ENCODE peak calls at places on chromosomes 7 and 10, in nine cellular contexts. S is hepatic stellate cell; X is activated naive CD4-positive, alpha-beta T cell treated with anti-CD3 and anti-CD28 coated beads, Interleukin-2, amount 50 U/mL, for 16 hours; N is HEK293T; G is posterior cingulate gyrus; Z is ureter; T is GM13976; I is activated CD4-positive, alpha-beta T cell treated with anti-CD3 and anti-CD28 coated beads, Interleukin-2, amount 10 ng/mL, durations not matched to agents 7 days and 5 days; Y is DMS 273 treated with DMSO at 0.1 percent for 48 hours. U is an unnamed sample.

GRCh38 chr10:126628746-126629145 is 41.7 kb downstream of the C10orf90 start:
- DNase-seq in S (no peak), X (no peak), N (no peak), G (no peak), Z (no peak), T (no peak), I (no peak), Y (no peak), U (no peak)

GRCh38 chr7:120538335-120538734 is 265.4 kb downstream of the KCND2 start:
- DNase-seq in S (no peak), X (no peak), N (no peak), G (no peak), Z (no peak), T (no peak), I (no peak), Y (no peak), U (no peak)

GRCh38 chr10:89706011-89706410 is 4.6 kb downstream of the KIF20B start:
- DNase-seq in S (no peak), X (no peak), N (no peak), G (no peak), Z (no peak), T (no peak), I (no peak), Y (no peak), U (no peak)

GRCh38 chr7:19561121-19561805 is 147.6 kb downstream of the POLR1F start:
- DNase-seq in S (no peak), X (no peak), N (no peak), G (no peak), Z (no peak), T (no peak), I (no peak), Y (no peak), U (no peak)

GRCh38 chr10:5533098-5533731 is 8.5 kb downstream of the CALML3 start:
- DNase-seq in S (no peak), X (no peak), N (no peak), G (no peak), Z (no peak), T (no peak), I (no peak), Y (no peak), U (no peak)

GRCh38 chr7:74483402-74484336 is 30.0 kb downstream of the GTF2IRD1 start:
- DNase-seq in S (no peak), X (no peak), N (no peak), G (no peak), Z (no peak), T (no peak), I (no peak), Y (no peak), U (no peak)

GRCh38 chr10:101695404-101695732 is 398 bp upstream of the FBXW4 start:
- DNase-seq in S (no peak), X (no peak), N (no peak), G (no peak), Z (no peak), T (no peak), I (peak; percentile 19), Y (no peak), U (no peak)

GRCh38 chr10:119466076-119466475 is 76.4 kb downstream of the RGS10 start:
- DNase-seq in S (no peak), X (no peak), N (no peak), G (no peak), Z (no peak), T (no peak), I (no peak), Y (no peak), U (no peak)

GRCh38 chr10:21385996-21386620 is 139.4 kb downstream of the SKIDA1 start:
- DNase-seq in S (no peak), X (no peak), N (no peak), G (no peak), Z (no peak), T (no peak), I (no peak), Y (no peak), U (no peak)

GRCh38 chr7:341841-342638 is 52.1 kb downstream of the FOXL3 start:
- DNase-seq in S (no peak), X (no peak), N (no peak), G (peak; percentile 79), Z (no peak), T (no peak), I (no peak), Y (no peak), U (no peak)

GRCh38 chr10:34996843-34997242 is 93.3 kb downstream of the CUL2 start:
- DNase-seq in S (no peak), X (no peak), N (no peak), G (no peak), Z (no peak), T (no peak), I (no peak), Y (no peak), U (no peak)

GRCh38 chr10:86888585-86889381 is 68.6 kb downstream of the MMRN2 start:
- DNase-seq in S (peak; percentile 67), X (no peak), N (no peak), G (no peak), Z (no peak), T (peak; percentile 80), I (no peak), Y (no peak), U (no peak)

GRCh38 chr10:49107890-49108274 is 7.4 kb downstream of the VSTM4 start:
- DNase-seq in S (no peak), X (no peak), N (no peak), G (no peak), Z (no peak), T (no peak), I (no peak), Y (no peak), U (no peak)

GRCh38 chr7:130231792-130232191 is 24.1 kb downstream of the SSMEM1 start:
- DNase-seq in S (no peak), X (no peak), N (no peak), G (no peak), Z (no peak), T (no peak), I (no peak), Y (no peak), U (no peak)

GRCh38 chr10:3763035-3763456 is 22.0 kb downstream of the KLF6 start:
- DNase-seq in S (no peak), X (no peak), N (no peak), G (no peak), Z (peak; percentile 42), T (no peak), I (no peak), Y (no peak), U (no peak)

GRCh38 chr10:44310762-44311562 is 73.9 kb downstream of the CXCL12 start:
- DNase-seq in S (peak; percentile 74), X (peak; percentile 56), N (peak; percentile 82), G (peak; percentile 73), Z (peak; percentile 88), T (peak; percentile 88), I (peak; percentile 59), Y (peak; percentile 25), U (peak; percentile 25)

GRCh38 chr7:2845193-2845592 is 1.1 kb upstream of the GNA12 start:
- DNase-seq in S (no peak), X (no peak), N (no peak), G (no peak), Z (no peak), T (no peak), I (no peak), Y (no peak), U (no peak)

GRCh38 chr10:73209705-73210104 is 37.4 kb downstream of the DNAJC9 start:
- DNase-seq in S (peak; percentile 17), X (no peak), N (no peak), G (no peak), Z (no peak), T (no peak), I (no peak), Y (no peak), U (no peak)

GRCh38 chr7:152351168-152351567 is 84.6 kb downstream of the KMT2C start:
- DNase-seq in S (no peak), X (no peak), N (no peak), G (no peak), Z (no peak), T (no peak), I (no peak), Y (no peak), U (no peak)

GRCh38 chr7:27110977-27111752 is 8.7 kb upstream of the HOXA2 start:
- DNase-seq in S (no peak), X (no peak), N (no peak), G (no peak), Z (no peak), T (no peak), I (no peak), Y (no peak), U (no peak)

GRCh38 chr10:27230022-27230421 is 10.6 kb downstream of the ACBD5 start:
- DNase-seq in S (no peak), X (no peak), N (no peak), G (no peak), Z (no peak), T (no peak), I (no peak), Y (no peak), U (no peak)

GRCh38 chr7:94330474-94331027 is 64.1 kb upstream of the COL1A2 start:
- DNase-seq in S (no peak), X (no peak), N (no peak), G (no peak), Z (no peak), T (no peak), I (no peak), Y (no peak), U (no peak)

GRCh38 chr10:69801434-69802315 is at the start of gene COL13A1:
- DNase-seq in S (peak; percentile 83), X (no peak), N (peak; percentile 64), G (no peak), Z (peak; percentile 60), T (no peak), I (no peak), Y (peak; percentile 12), U (no peak)

GRCh38 chr10:61271127-61271780 is 181.9 kb downstream of the TMEM26 start:
- DNase-seq in S (peak; percentile 27), X (no peak), N (no peak), G (no peak), Z (no peak), T (no peak), I (no peak), Y (no peak), U (no peak)

GRCh38 chr7:121624922-121625321 is 228.8 kb upstream of the FAM3C start:
- DNase-seq in S (peak; percentile 1), X (no peak), N (peak; percentile 12), G (no peak), Z (no peak), T (no peak), I (no peak), Y (no peak), U (no peak)

GRCh38 chr7:128112781-128113221 is 81.6 kb upstream of the LRRC4 start:
- DNase-seq in S (no peak), X (peak; percentile 8), N (no peak), G (no peak), Z (no peak), T (no peak), I (no peak), Y (no peak), U (no peak)

GRCh38 chr10:127279334-127279774 is 83.0 kb upstream of the INSYN2A start:
- DNase-seq in S (no peak), X (no peak), N (no peak), G (no peak), Z (no peak), T (no peak), I (no peak), Y (no peak), U (no peak)

GRCh38 chr7:16734148-16734726 is 19.3 kb upstream of the TSPAN13 start:
- DNase-seq in S (no peak), X (no peak), N (no peak), G (no peak), Z (no peak), T (no peak), I (no peak), Y (no peak), U (no peak)

GRCh38 chr10:31757374-31757773 is 171.3 kb downstream of the ARHGAP12 start:
- DNase-seq in S (no peak), X (no peak), N (no peak), G (no peak), Z (no peak), T (no peak), I (no peak), Y (no peak), U (no peak)

GRCh38 chr7:17178562-17178961 is 119.9 kb upstream of the AHR start:
- DNase-seq in S (no peak), X (no peak), N (no peak), G (no peak), Z (no peak), T (no peak), I (no peak), Y (no peak), U (no peak)

GRCh38 chr10:7412482-7413251 is 1.8 kb upstream of the SFMBT2 start:
- DNase-seq in S (no peak), X (peak; percentile 36), N (no peak), G (peak; percentile 51), Z (peak; percentile 68), T (peak; percentile 55), I (peak; percentile 12), Y (no peak), U (no peak)